ENCODE peak calls at places on chromosomes 6 and 20, in five cellular contexts. M, E, L, K and O are unnamed samples.

GRCh38 chr20:38935285-38935684 is 9.1 kb downstream of the FAM83D start:
- DNase-seq in M (peak), E (no peak), L (no peak), K (peak), O (no peak)

GRCh38 chr20:20752712-20753111 is 40.3 kb upstream of the RALGAPA2 start:
- DNase-seq in M (no peak), E (no peak), L (no peak), K (no peak), O (no peak)

GRCh38 chr20:24619212-24619611 is 149.8 kb downstream of the SYNDIG1 start:
- DNase-seq in M (no peak), E (no peak), L (no peak), K (no peak), O (no peak)

GRCh38 chr6:56851541-56852248 is 103.2 kb upstream of the BEND6 start:
- DNase-seq in M (peak), E (peak), L (peak), K (peak), O (no peak)

GRCh38 chr6:66226099-66226498 is 519.1 kb upstream of the EYS start:
- DNase-seq in M (no peak), E (no peak), L (no peak), K (peak), O (no peak)

GRCh38 chr6:167848783-167849182 is 22.1 kb downstream of the AFDN start:
- DNase-seq in M (no peak), E (no peak), L (no peak), K (no peak), O (no peak)

GRCh38 chr20:59149678-59150504 is 13.7 kb upstream of the ZNF831 start:
- DNase-seq in M (no peak), E (peak), L (no peak), K (no peak), O (no peak)

GRCh38 chr6:81808834-81809598 is 56.5 kb upstream of the TENT5A start:
- DNase-seq in M (no peak), E (peak), L (no peak), K (no peak), O (no peak)

GRCh38 chr6:132512638-132513632 is at the start of gene STX7:
- DNase-seq in M (peak), E (peak), L (peak), K (peak), O (peak)

GRCh38 chr6:82275686-82276085 is 28.1 kb upstream of the IBTK start:
- DNase-seq in M (no peak), E (no peak), L (no peak), K (no peak), O (no peak)

GRCh38 chr6:134287863-134288537 is 29.9 kb downstream of the SGK1 start:
- DNase-seq in M (no peak), E (no peak), L (no peak), K (no peak), O (no peak)

GRCh38 chr6:138795809-138796469 is at the start of gene ECT2L:
- DNase-seq in M (no peak), E (peak), L (no peak), K (peak), O (no peak)

GRCh38 chr6:71476872-71477271 is 188.3 kb downstream of the OGFRL1 start:
- DNase-seq in M (no peak), E (no peak), L (no peak), K (no peak), O (no peak)

GRCh38 chr6:139252018-139252390 is 39.8 kb downstream of the TXLNB start:
- DNase-seq in M (no peak), E (no peak), L (no peak), K (no peak), O (no peak)

GRCh38 chr6:26159417-26160273 is 72.4 kb downstream of the HFE start:
- DNase-seq in M (no peak), E (no peak), L (no peak), K (no peak), O (no peak)

GRCh38 chr6:169571123-169571962 is 130.5 kb downstream of the WDR27 start:
- DNase-seq in M (peak), E (no peak), L (no peak), K (no peak), O (no peak)

GRCh38 chr20:6492396-6493055 is 275.0 kb upstream of the BMP2 start:
- DNase-seq in M (no peak), E (no peak), L (no peak), K (no peak), O (peak)

GRCh38 chr20:63736893-63737689 is 627 bp downstream of the LIME1 start:
- DNase-seq in M (no peak), E (no peak), L (no peak), K (no peak), O (no peak)

GRCh38 chr20:50680106-50680960 is 11.0 kb downstream of the RIPOR3 start:
- DNase-seq in M (no peak), E (no peak), L (no peak), K (peak), O (peak)

GRCh38 chr6:71289039-71289801 is 609 bp downstream of the OGFRL1 start:
- DNase-seq in M (no peak), E (no peak), L (no peak), K (peak), O (no peak)

GRCh38 chr20:54254596-54254995 is 46.7 kb downstream of the PFDN4 start:
- DNase-seq in M (no peak), E (no peak), L (no peak), K (no peak), O (no peak)

GRCh38 chr6:56356431-56356830 is 109.1 kb upstream of the COL21A1 start:
- DNase-seq in M (no peak), E (no peak), L (no peak), K (peak), O (no peak)

GRCh38 chr6:683742-684440 is 9.0 kb downstream of the EXOC2 start:
- DNase-seq in M (no peak), E (no peak), L (peak), K (peak), O (no peak)

GRCh38 chr6:49888742-49889431 is 22.6 kb upstream of the CRISP1 start:
- DNase-seq in M (no peak), E (no peak), L (no peak), K (no peak), O (no peak)

GRCh38 chr6:116392158-116393032 is 21.6 kb downstream of the DSE start:
- DNase-seq in M (no peak), E (no peak), L (no peak), K (no peak), O (no peak)

GRCh38 chr6:31592396-31592771 is 422 bp downstream of the NCR3 start:
- DNase-seq in M (no peak), E (no peak), L (no peak), K (no peak), O (no peak)

DNA sequence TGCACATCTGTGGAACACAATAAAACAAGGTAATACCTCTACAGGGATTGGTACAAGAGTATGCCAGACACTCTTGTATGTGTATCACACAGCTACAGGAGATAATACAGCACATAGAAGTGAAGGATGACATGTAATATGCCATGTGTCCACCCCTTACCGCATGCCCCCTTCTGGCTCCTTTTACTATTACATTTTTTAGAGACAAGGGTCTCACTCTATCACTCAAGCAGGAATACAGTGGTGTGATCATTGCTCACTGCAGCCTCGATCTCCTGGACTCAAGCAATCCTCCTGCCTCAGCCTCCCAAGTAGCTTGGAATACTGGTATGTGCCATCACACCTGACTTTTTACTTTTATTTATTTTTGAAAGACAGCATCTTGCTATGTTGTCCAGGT is 4.2 kb upstream of the NCR3 start:
- DNase-seq in M (no peak), E (no peak), L (no peak), K (peak), O (no peak)
- TF ChIP-seq CTCF in M (peak), E (no peak), L (peak), K (peak), O (peak)

GRCh38 chr6:129707882-129708495 is 2.0 kb downstream of the ARHGAP18 start:
- DNase-seq in M (no peak), E (no peak), L (no peak), K (no peak), O (no peak)
- H3K4me3 ChIP-seq in M (peak), E (no peak), L (peak), K (peak), O (peak)

GRCh38 chr6:14068623-14069022 is 48.9 kb upstream of the CD83 start:
- DNase-seq in M (no peak), E (no peak), L (no peak), K (no peak), O (no peak)

GRCh38 chr6:14065350-14065749 is 52.2 kb upstream of the CD83 start:
- DNase-seq in M (no peak), E (no peak), L (no peak), K (no peak), O (no peak)

GRCh38 chr6:14068133-14068532 is 49.4 kb upstream of the CD83 start:
- DNase-seq in M (no peak), E (no peak), L (peak), K (peak), O (no peak)

GRCh38 chr6:14070457-14070856 is 47.1 kb upstream of the CD83 start:
- DNase-seq in M (no peak), E (no peak), L (no peak), K (no peak), O (no peak)

DNA sequence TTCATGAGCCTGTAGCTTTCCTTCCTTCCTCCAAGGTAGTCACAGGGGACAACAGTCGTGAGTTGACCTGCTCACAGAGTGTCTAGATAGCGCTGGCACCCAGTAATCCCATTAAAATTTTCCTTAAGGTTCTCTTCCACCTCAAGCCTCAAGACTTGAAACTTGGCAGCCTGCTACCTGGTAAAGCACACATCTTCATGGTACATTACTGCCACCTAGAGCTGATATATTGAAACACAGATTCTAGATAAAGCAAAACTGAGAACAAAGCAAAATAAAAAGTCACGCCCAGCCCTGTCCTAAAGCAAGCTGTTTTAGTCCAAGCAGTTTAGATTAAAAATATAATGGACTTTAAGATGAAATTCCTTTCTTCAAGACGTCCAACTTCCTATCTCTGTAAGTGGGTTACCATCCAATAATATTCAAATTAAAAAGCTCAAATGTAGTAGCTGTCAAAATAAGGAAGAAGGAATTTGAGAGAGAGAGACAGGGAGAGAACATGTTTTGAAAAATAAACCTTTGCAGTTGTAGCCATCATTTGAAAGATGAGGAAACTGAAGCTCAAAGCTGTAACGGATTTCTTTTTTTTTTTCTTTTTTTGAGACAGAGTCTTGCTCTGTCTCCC is 50.7 kb upstream of the CD83 start:
- DNase-seq in M (no peak), E (peak), L (peak), K (peak), O (no peak)
- TF ChIP-seq CTCF in M (peak), E (peak), L (peak), K (peak), O (peak)

GRCh38 chr6:10534418-10534760 is 13.2 kb downstream of the GCNT2 start:
- DNase-seq in M (no peak), E (no peak), L (no peak), K (no peak), O (no peak)
- H3K4me3 ChIP-seq in M (no peak), E (no peak), L (no peak), K (no peak), O (no peak)

GRCh38 chr20:41174373-41174772 is 37.0 kb downstream of the PLCG1 start:
- DNase-seq in M (no peak), E (peak), L (no peak), K (no peak), O (no peak)
- TF ChIP-seq CTCF in M (no peak), E (no peak), L (no peak), K (no peak), O (no peak)

GRCh38 chr6:44201638-44202303 is 15.0 kb upstream of the MYMX start:
- DNase-seq in M (no peak), E (no peak), L (no peak), K (no peak), O (no peak)

GRCh38 chr6:44202972-44203750 is 13.6 kb upstream of the MYMX start:
- DNase-seq in M (no peak), E (no peak), L (no peak), K (no peak), O (no peak)

GRCh38 chr6:44199883-44200282 is 16.8 kb upstream of the MYMX start:
- DNase-seq in M (no peak), E (no peak), L (no peak), K (no peak), O (no peak)

GRCh38 chr6:44202332-44202971 is 14.3 kb upstream of the MYMX start:
- DNase-seq in M (no peak), E (no peak), L (no peak), K (no peak), O (no peak)

GRCh38 chr6:44201200-44201599 is 15.5 kb upstream of the MYMX start:
- DNase-seq in M (no peak), E (no peak), L (no peak), K (no peak), O (no peak)
- H3K4me3 ChIP-seq in M (no peak), E (no peak), L (no peak), K (no peak), O (no peak)

GRCh38 chr6:143592335-143592734 is 80.8 kb upstream of the FUCA2 start:
- DNase-seq in M (no peak), E (no peak), L (no peak), K (no peak), O (no peak)
- TF ChIP-seq CTCF in M (peak), E (no peak), L (peak), K (no peak), O (peak)

GRCh38 chr20:4012631-4013030 is 2.7 kb downstream of the RNF24 start:
- DNase-seq in M (no peak), E (no peak), L (peak), K (peak), O (no peak)
- H3K4me3 ChIP-seq in M (no peak), E (no peak), L (no peak), K (no peak), O (no peak)